ENCODE peak calls at places on chromosomes 5 and 9, in six cellular contexts. P, V, O, W, M and I are unnamed samples.
A peak's percentile ranks its signal among the peaks of the same experiment; 100 is the strongest.

GRCh38 chr5:53087596-53087995 is 22.0 kb downstream of the MOCS2 start:
- DNase-seq in P (peak; percentile 40), V (no peak), O (no peak), W (no peak), M (no peak), I (no peak)

GRCh38 chr5:158976035-158976434 is 123.7 kb downstream of the EBF1 start:
- DNase-seq in P (no peak), V (no peak), O (no peak), W (no peak), M (no peak), I (no peak)

GRCh38 chr9:126431112-126431742 is 104.6 kb downstream of the MVB12B start:
- DNase-seq in P (no peak), V (no peak), O (no peak), W (no peak), M (no peak), I (no peak)

GRCh38 chr5:115656404-115656803 is 30.6 kb upstream of the TMED7 start:
- DNase-seq in P (no peak), V (no peak), O (no peak), W (no peak), M (no peak), I (no peak)

GRCh38 chr5:68441309-68441708 is 225.8 kb downstream of the PIK3R1 start:
- DNase-seq in P (no peak), V (no peak), O (no peak), W (no peak), M (no peak), I (no peak)

GRCh38 chr9:133163559-133164208 is at the start of gene GBGT1:
- DNase-seq in P (peak; percentile 61), V (peak; percentile 35), O (peak; percentile 80), W (peak; percentile 87), M (peak; percentile 72), I (peak; percentile 81)

GRCh38 chr5:116534988-116535387 is 39.6 kb downstream of the SEMA6A start:
- DNase-seq in P (no peak), V (no peak), O (no peak), W (no peak), M (no peak), I (no peak)

GRCh38 chr5:32018476-32019436 is 155.4 kb downstream of the GOLPH3 start:
- DNase-seq in P (no peak), V (no peak), O (no peak), W (no peak), M (no peak), I (no peak)

GRCh38 chr5:164753434-164753833 is 1248.0 kb downstream of the MAT2B start:
- DNase-seq in P (no peak), V (no peak), O (no peak), W (no peak), M (no peak), I (no peak)

GRCh38 chr9:70218767-70219166 is 40.0 kb upstream of the SMC5 start:
- DNase-seq in P (no peak), V (no peak), O (no peak), W (no peak), M (no peak), I (no peak)

GRCh38 chr5:115979628-115980041 is 17.4 kb downstream of the LVRN start:
- DNase-seq in P (no peak), V (no peak), O (no peak), W (no peak), M (no peak), I (no peak)

GRCh38 chr5:176716320-176716719 is 69.0 kb downstream of the TSPAN17 start:
- DNase-seq in P (no peak), V (no peak), O (no peak), W (no peak), M (no peak), I (no peak)

GRCh38 chr5:57749396-57749795 is 266.8 kb upstream of the ACTBL2 start:
- DNase-seq in P (no peak), V (no peak), O (no peak), W (no peak), M (no peak), I (no peak)

GRCh38 chr5:9437741-9438240 is 108.1 kb downstream of the SEMA5A start:
- DNase-seq in P (no peak), V (no peak), O (peak; percentile 18), W (peak; percentile 52), M (no peak), I (no peak)

GRCh38 chr5:1120236-1120999 is 8.6 kb upstream of the SLC12A7 start:
- DNase-seq in P (no peak), V (no peak), O (no peak), W (no peak), M (no peak), I (no peak)

GRCh38 chr9:11338130-11338529 is 725.3 kb upstream of the PTPRD start:
- DNase-seq in P (no peak), V (no peak), O (no peak), W (no peak), M (no peak), I (no peak)

GRCh38 chr9:35801328-35802128 is 10.1 kb downstream of the NPR2 start:
- DNase-seq in P (no peak), V (no peak), O (no peak), W (no peak), M (no peak), I (no peak)

GRCh38 chr9:120892177-120892747 is 15.3 kb upstream of the PHF19 start:
- DNase-seq in P (no peak), V (no peak), O (no peak), W (no peak), M (no peak), I (no peak)

GRCh38 chr5:83718195-83718825 is 2.3 kb downstream of the HAPLN1 start:
- DNase-seq in P (peak; percentile 49), V (peak; percentile 62), O (no peak), W (peak; percentile 74), M (peak; percentile 17), I (no peak)

GRCh38 chr9:130756460-130757152 is 63.0 kb downstream of the EXOSC2 start:
- DNase-seq in P (no peak), V (no peak), O (no peak), W (no peak), M (no peak), I (no peak)

GRCh38 chr9:116262421-116262820 is 108.8 kb downstream of the PAPPA start:
- DNase-seq in P (no peak), V (no peak), O (no peak), W (no peak), M (no peak), I (no peak)

GRCh38 chr5:83353231-83353630 is 118.3 kb upstream of the VCAN start:
- DNase-seq in P (no peak), V (no peak), O (no peak), W (no peak), M (no peak), I (no peak)

GRCh38 chr5:142262683-142263082 is 62.1 kb downstream of the SPRY4 start:
- DNase-seq in P (no peak), V (no peak), O (no peak), W (no peak), M (no peak), I (no peak)

GRCh38 chr5:154199263-154199662 is 8.7 kb downstream of the GALNT10 start:
- DNase-seq in P (no peak), V (peak; percentile 69), O (no peak), W (no peak), M (no peak), I (no peak)

GRCh38 chr9:33082538-33083326 is 6.3 kb upstream of the SMU1 start:
- DNase-seq in P (no peak), V (no peak), O (no peak), W (no peak), M (no peak), I (no peak)

GRCh38 chr5:51201024-51201423 is 182.2 kb upstream of the ISL1 start:
- DNase-seq in P (no peak), V (no peak), O (no peak), W (peak; percentile 45), M (peak; percentile 27), I (no peak)

GRCh38 chr9:132842124-132843005 is 35.7 kb downstream of the AK8 start:
- DNase-seq in P (no peak), V (no peak), O (no peak), W (peak; percentile 27), M (no peak), I (no peak)

GRCh38 chr9:105132576-105132975 is 111.9 kb upstream of the SLC44A1 start:
- DNase-seq in P (no peak), V (peak; percentile 68), O (no peak), W (no peak), M (no peak), I (no peak)

GRCh38 chr5:92543246-92543645 is 1037.8 kb downstream of the NR2F1-AS1 start:
- DNase-seq in P (no peak), V (no peak), O (no peak), W (no peak), M (no peak), I (no peak)

GRCh38 chr5:113387844-113388243 is 46.9 kb downstream of the TSSK1B start:
- DNase-seq in P (no peak), V (no peak), O (no peak), W (no peak), M (no peak), I (no peak)

GRCh38 chr9:16871358-16872151 is 1.1 kb upstream of the BNC2 start:
- DNase-seq in P (peak; percentile 59), V (peak; percentile 34), O (peak; percentile 61), W (peak; percentile 69), M (peak; percentile 44), I (no peak)

GRCh38 chr9:136374183-136374575 is 710 bp upstream of the CARD9 start:
- DNase-seq in P (no peak), V (no peak), O (no peak), W (no peak), M (no peak), I (no peak)

GRCh38 chr9:136373300-136374182 is at the start of gene CARD9:
- DNase-seq in P (no peak), V (no peak), O (no peak), W (peak; percentile 58), M (peak; percentile 35), I (no peak)

GRCh38 chr9:136372561-136373299 is 739 bp downstream of the CARD9 start:
- DNase-seq in P (peak; percentile 51), V (no peak), O (peak; percentile 58), W (peak; percentile 69), M (peak; percentile 49), I (no peak)

GRCh38 chr9:136376457-136376856 is 3.0 kb upstream of the CARD9 start:
- DNase-seq in P (no peak), V (no peak), O (no peak), W (no peak), M (no peak), I (no peak)

GRCh38 chr9:136375096-136375495 is 1.6 kb upstream of the CARD9 start:
- DNase-seq in P (no peak), V (no peak), O (no peak), W (no peak), M (no peak), I (no peak)
- TF ChIP-seq POLR2A in P (no peak), V (no peak), O (no peak), W (no peak), M (no peak), I (no peak)

GRCh38 chr5:149228610-149229297 is 42.9 kb upstream of the AFAP1L1 start:
- DNase-seq in P (peak; percentile 48), V (peak; percentile 74), O (peak; percentile 34), W (peak; percentile 51), M (peak; percentile 19), I (no peak)
- TF ChIP-seq CTCF in P (peak; percentile 66), V (peak; percentile 64), O (peak; percentile 80), W (peak; percentile 38), M (peak; percentile 67), I (peak; percentile 56)

GRCh38 chr9:113503131-113503541 is 39.6 kb downstream of the RGS3 start:
- DNase-seq in P (no peak), V (no peak), O (no peak), W (no peak), M (no peak), I (no peak)
- TF ChIP-seq POLR2A in P (no peak), V (no peak), O (no peak), W (no peak), M (no peak), I (no peak)

GRCh38 chr9:81826541-81826906 is 101.7 kb upstream of the SPATA31D4 start:
- DNase-seq in P (no peak), V (no peak), O (no peak), W (peak; percentile 45), M (no peak), I (no peak)
- TF ChIP-seq CTCF in P (no peak), V (no peak), O (no peak), W (no peak), M (no peak), I (no peak)